ENCODE peak calls at places on chromosome 2, in seven cellular contexts. N is AG04450, M is PC-9, L is AG04449, O is LNCaP clone FGC, J is ovary, V is GM12865. X is an unnamed sample.

GRCh38 chr2:231523451-231524266 is 6.6 kb downstream of the NMUR1 start:
- DNase-seq in N (no peak), J (peak), M (no peak), O (no peak), L (no peak), V (no peak), X (no peak)

GRCh38 chr2:102025016-102025491 is 33.3 kb downstream of the IL1R2 start:
- DNase-seq in L (peak), V (peak), N (no peak), O (no peak), M (no peak), J (no peak), X (peak)

GRCh38 chr2:139007130-139007529 is 226.9 kb upstream of the NXPH2 start:
- DNase-seq in J (no peak), V (no peak), O (no peak), L (no peak), N (no peak), M (no peak), X (no peak)

GRCh38 chr2:86368181-86368824 is 30.9 kb upstream of the REEP1 start:
- DNase-seq in V (peak), L (no peak), O (no peak), J (peak), M (peak), N (no peak), X (peak)

GRCh38 chr2:152443771-152444170 is 108.8 kb downstream of the FMNL2 start:
- DNase-seq in V (no peak), O (no peak), N (no peak), J (no peak), M (no peak), L (no peak), X (no peak)

GRCh38 chr2:240603081-240603835 is 16.7 kb downstream of the CAPN10 start:
- DNase-seq in N (no peak), O (no peak), J (peak), M (no peak), L (no peak), V (no peak), X (no peak)

GRCh38 chr2:163897799-163898198 is 162.0 kb upstream of the FIGN start:
- DNase-seq in V (no peak), M (no peak), N (no peak), L (no peak), J (no peak), O (no peak), X (no peak)

GRCh38 chr2:23435250-23436035 is 50.5 kb downstream of the KLHL29 start:
- DNase-seq in J (no peak), L (no peak), M (no peak), O (no peak), N (no peak), V (no peak), X (no peak)

GRCh38 chr2:211349031-211349430 is 792.6 kb downstream of the CPS1 start:
- DNase-seq in L (no peak), V (no peak), O (no peak), N (no peak), J (no peak), M (no peak), X (no peak)

GRCh38 chr2:95552911-95553310 is 38.9 kb upstream of the TRIM43 start:
- DNase-seq in M (no peak), O (no peak), J (no peak), V (no peak), L (no peak), N (no peak), X (no peak)

GRCh38 chr2:65390134-65390533 is 42.3 kb downstream of the SPRED2 start:
- DNase-seq in V (peak), M (no peak), J (no peak), L (no peak), O (no peak), N (no peak), X (no peak)

GRCh38 chr2:207161247-207161646 is 4.5 kb downstream of the KLF7 start:
- DNase-seq in O (no peak), V (no peak), L (no peak), N (no peak), J (no peak), M (no peak), X (no peak)

GRCh38 chr2:5991305-5991968 is 299.3 kb downstream of the SOX11 start:
- DNase-seq in M (no peak), O (no peak), V (no peak), J (no peak), N (no peak), L (no peak), X (no peak)

GRCh38 chr2:143259368-143259958 is 130.2 kb downstream of the ARHGAP15 start:
- DNase-seq in L (no peak), V (peak), M (peak), J (peak), N (peak), O (peak), X (peak)

GRCh38 chr2:109089602-109090300 is 39.3 kb upstream of the SH3RF3 start:
- DNase-seq in N (no peak), V (no peak), L (no peak), J (no peak), M (no peak), O (no peak), X (no peak)

GRCh38 chr2:68196120-68196716 is 38.5 kb downstream of the PNO1 start:
- DNase-seq in J (no peak), N (no peak), V (no peak), M (no peak), L (peak), O (no peak), X (no peak)

GRCh38 chr2:182642328-182642727 is 73.7 kb upstream of the DNAJC10 start:
- DNase-seq in O (peak), V (peak), J (no peak), M (peak), N (no peak), L (no peak), X (no peak)

GRCh38 chr2:71465961-71466300 is 12.6 kb downstream of the DYSF start:
- DNase-seq in V (no peak), M (no peak), L (no peak), O (no peak), J (no peak), N (no peak), X (no peak)
- H3K4me3 ChIP-seq in V (no peak), M (no peak), L (peak), O (peak), J (no peak), N (peak), X (peak)

GRCh38 chr2:173027181-173028128 is 48.2 kb upstream of the MAP3K20 start:
- DNase-seq in V (peak), N (peak), M (peak), L (no peak), J (peak), O (peak), X (peak)
- H3K4me3 ChIP-seq in V (no peak), N (no peak), M (no peak), L (no peak), J (no peak), O (no peak), X (no peak)

DNA sequence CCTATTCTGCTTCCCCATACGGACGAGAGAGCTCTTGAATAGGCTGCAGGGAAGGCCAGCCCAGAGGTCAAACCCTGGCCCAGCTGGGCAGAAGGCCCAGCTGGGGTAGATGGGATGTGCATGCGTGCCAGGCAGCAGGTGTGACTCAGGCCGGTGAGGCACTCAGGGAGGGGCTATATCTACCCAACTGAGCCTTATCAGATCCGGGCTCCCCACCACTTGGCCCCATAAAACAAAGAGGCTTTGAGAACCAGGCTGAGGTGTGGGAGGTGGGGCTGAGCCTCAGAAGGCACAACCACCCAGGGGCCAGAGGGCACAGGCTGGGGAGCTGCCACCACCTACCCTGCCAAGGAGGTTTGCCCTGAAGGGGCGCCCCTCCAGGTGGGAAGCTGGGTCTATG is 8.0 kb upstream of the CFAP65 start:
- DNase-seq in V (no peak), M (peak), O (no peak), L (no peak), N (no peak), J (no peak), X (no peak)
- H3K4me3 ChIP-seq in V (no peak), M (no peak), O (no peak), L (no peak), N (no peak), J (no peak), X (no peak)

DNA sequence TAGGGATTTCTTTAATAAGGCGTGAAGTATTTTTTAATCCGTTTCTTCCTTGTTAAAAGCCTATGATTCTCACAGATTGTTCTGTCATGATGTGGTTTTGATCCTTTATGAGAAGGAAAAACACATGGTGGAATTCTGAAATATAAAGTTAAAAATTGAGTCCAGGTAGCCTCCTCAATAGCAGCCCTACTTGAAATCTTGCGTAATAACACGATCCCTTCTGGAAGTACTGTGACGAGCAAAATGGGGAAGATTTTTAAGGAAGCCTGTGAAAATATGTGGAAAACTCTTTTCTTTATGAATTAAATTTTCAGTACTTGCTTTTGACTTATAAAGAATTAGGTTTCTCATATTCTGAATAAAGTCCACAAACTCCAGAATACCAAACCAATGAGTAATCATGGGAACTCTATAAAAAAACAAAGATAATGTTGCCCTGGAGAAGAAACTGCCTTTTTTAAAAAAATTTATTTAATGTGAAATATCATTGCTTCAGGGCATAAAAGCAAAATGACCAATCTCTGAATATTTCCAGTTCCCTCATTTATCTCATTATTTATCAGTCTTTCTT is 476.4 kb upstream of the ZEB2 start:
- DNase-seq in L (no peak), J (no peak), M (no peak), N (no peak), O (no peak), V (no peak), X (no peak)
- H3K4me3 ChIP-seq in L (no peak), J (no peak), M (no peak), N (no peak), O (no peak), V (no peak), X (no peak)

DNA sequence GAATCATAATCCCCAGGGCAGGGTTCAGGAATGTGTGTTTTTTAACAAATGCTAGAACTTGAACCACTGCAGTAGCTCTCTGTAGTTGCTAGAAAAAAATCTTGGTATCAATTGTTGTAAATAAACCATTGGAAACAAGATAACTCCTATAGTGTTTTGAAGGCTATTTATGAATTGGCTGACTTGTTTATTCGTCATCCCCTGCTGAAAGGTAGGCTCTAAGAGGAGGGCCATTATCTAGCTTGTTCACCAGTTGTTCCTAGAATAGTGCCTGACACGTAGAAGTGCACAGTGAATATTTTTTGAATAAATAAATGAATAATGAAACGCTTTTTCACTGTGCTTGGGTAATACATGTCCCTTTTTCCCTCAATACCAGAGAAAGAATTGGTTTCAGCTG is 211.4 kb downstream of the BABAM2 start:
- DNase-seq in M (no peak), O (no peak), L (no peak), V (no peak), N (no peak), J (no peak), X (no peak)
- H3K4me3 ChIP-seq in M (no peak), O (no peak), L (no peak), V (no peak), N (no peak), J (no peak), X (no peak)

DNA sequence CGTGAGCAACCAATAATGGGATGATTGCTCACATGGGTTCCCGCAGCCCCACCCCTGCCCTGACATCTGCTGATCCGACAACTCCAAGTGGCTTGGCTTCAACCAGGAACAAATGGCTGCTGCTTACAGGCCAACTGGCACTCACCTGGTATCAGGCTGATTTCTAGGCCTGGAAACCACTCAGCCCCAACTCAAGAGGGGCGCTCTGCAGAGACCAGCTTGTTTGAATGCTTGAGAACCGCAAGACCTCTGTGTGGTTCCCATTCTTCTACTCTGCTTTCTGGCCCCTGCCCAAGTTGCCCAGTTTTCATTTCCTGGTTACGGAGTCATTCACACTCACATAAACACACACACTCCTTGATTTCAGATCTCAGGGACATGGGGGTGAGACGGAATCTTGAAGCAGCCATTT is 52.0 kb downstream of the TNP1 start:
- DNase-seq in J (no peak), V (no peak), M (no peak), L (no peak), O (no peak), N (no peak), X (peak)
- H3K4me3 ChIP-seq in J (no peak), V (no peak), M (no peak), L (no peak), O (no peak), N (no peak), X (no peak)

GRCh38 chr2:19356545-19357382 is 1.7 kb downstream of the OSR1 start:
- DNase-seq in O (no peak), V (no peak), L (no peak), N (no peak), J (peak), M (no peak), X (no peak)

GRCh38 chr2:19357383-19358241 is 811 bp downstream of the OSR1 start:
- DNase-seq in L (no peak), M (no peak), O (no peak), J (peak), V (no peak), N (no peak), X (no peak)

GRCh38 chr2:19359021-19359357 is 566 bp upstream of the OSR1 start:
- DNase-seq in O (no peak), N (no peak), J (no peak), M (no peak), L (no peak), V (no peak), X (no peak)

GRCh38 chr2:19359456-19359855 is 1.0 kb upstream of the OSR1 start:
- DNase-seq in O (no peak), N (no peak), L (no peak), J (no peak), M (no peak), V (no peak), X (no peak)

GRCh38 chr2:19358242-19359020 is at the start of gene OSR1:
- DNase-seq in L (no peak), J (peak), N (peak), M (no peak), O (no peak), V (no peak), X (peak)
- H3K4me3 ChIP-seq in L (peak), J (peak), N (peak), M (peak), O (peak), V (no peak), X (peak)

DNA sequence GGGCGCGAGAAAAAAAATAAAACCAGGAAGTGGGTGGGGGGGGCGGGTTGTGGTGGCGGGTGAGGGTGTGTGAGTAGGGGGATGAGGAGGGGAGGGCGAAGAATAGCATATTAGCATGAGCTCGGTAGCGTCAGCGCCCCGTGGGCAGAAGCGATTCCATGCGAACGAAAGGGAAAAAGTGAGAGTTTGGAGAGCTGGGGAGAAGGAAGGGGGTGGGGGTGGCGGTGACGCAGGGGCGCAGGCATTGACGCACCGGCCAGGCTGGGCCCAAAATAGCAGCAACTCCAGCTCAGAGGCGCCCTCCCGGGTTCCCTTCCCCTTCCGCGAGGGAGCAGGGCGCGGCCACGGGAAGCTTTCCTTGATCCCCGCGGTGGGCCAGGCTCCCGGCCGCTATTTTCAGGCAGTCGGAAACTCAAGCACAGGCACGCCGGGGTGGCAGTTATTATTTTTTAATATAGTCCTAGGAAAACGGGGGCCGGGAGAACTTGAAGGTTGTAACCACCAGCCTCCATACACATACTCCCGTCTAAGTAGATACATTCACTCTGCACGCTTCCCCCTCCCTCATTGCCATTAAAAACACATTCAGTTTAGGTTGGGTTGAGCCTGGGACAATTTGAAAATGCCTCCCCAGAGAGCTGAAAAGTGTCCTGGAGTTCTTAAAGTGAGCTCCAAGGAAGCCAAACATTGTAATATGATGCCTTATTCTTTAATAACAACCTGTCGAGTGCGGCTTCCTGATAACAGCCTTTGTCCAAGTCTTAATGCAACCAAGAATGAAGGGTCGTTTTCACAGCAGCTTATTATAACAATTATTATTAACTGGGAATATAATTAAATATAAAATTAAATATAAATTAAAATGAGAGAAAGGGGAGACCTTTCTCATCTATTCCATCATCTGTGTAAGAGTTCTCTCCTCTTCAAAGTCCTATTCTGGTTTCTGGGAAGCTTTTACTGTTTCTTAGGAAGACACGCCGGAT is 2.3 kb upstream of the NR4A2 start:
- DNase-seq in M (peak), N (peak), J (peak), V (peak), O (no peak), L (no peak), X (peak)
- H3K4me3 ChIP-seq in M (peak), N (peak), J (peak), V (peak), O (peak), L (peak), X (peak)

GRCh38 chr2:237697586-237698337 is 70.4 kb downstream of the LRRFIP1 start:
- DNase-seq in J (no peak), M (no peak), N (no peak), O (no peak), L (no peak), V (peak), X (no peak)
- H3K4me3 ChIP-seq in J (no peak), M (no peak), N (no peak), O (no peak), L (no peak), V (peak), X (no peak)

X was measured in skeletal muscle cell.